ENCODE peak calls at places on chromosomes 11 and 22, in eight cellular contexts. J is NCI-H2081 treated with DMSO at 0.1 percent for 48 hours, V is RCC 7860, R is B cell, B is EH, O is T-helper 17 cell, H is GDM1, K is uterus. E is an unnamed sample.

GRCh38 chr11:65215441-65216076 is 33.8 kb downstream of the CAPN1 start:
- DNase-seq in O (no peak), J (no peak), R (no peak), K (no peak), B (no peak), H (no peak), V (no peak), E (no peak)

GRCh38 chr11:64759722-64760719 is at the start of gene PYGM:
- DNase-seq in B (no peak), R (no peak), O (no peak), K (peak), J (no peak), H (no peak), V (no peak), E (no peak)

GRCh38 chr11:35529971-35530495 is 4.6 kb upstream of the PAMR1 start:
- DNase-seq in K (peak), J (no peak), H (no peak), V (peak), O (no peak), B (peak), R (no peak), E (no peak)

GRCh38 chr11:46808804-46809431 is 37.2 kb downstream of the CKAP5 start:
- DNase-seq in J (no peak), B (peak), H (no peak), V (peak), R (no peak), O (no peak), K (no peak), E (no peak)

GRCh38 chr11:122213111-122213510 is 97.1 kb upstream of the BLID start:
- DNase-seq in H (no peak), K (no peak), R (no peak), B (no peak), V (no peak), J (no peak), O (no peak), E (no peak)

GRCh38 chr22:17481424-17481823 is 81.9 kb upstream of the SLC25A18 start:
- DNase-seq in H (no peak), V (no peak), J (no peak), K (no peak), B (no peak), R (no peak), O (no peak), E (no peak)

GRCh38 chr22:33853200-33854097 is 66.8 kb downstream of the LARGE1 start:
- DNase-seq in R (peak), V (peak), J (no peak), B (peak), K (peak), O (no peak), H (no peak), E (no peak)

GRCh38 chr11:130498181-130498580 is 49.7 kb downstream of the ADAMTS15 start:
- DNase-seq in B (no peak), V (no peak), K (no peak), R (no peak), O (no peak), H (no peak), J (no peak), E (no peak)

GRCh38 chr22:25942126-25942988 is 200.4 kb downstream of the MYO18B start:
- DNase-seq in O (no peak), V (no peak), R (no peak), H (no peak), K (no peak), J (no peak), B (no peak), E (no peak)

GRCh38 chr11:30196400-30197206 is 34.2 kb upstream of the FSHB start:
- DNase-seq in J (no peak), V (peak), R (peak), K (no peak), B (peak), O (peak), H (peak), E (no peak)

GRCh38 chr11:66328036-66328306 is 8.3 kb downstream of the RIN1 start:
- DNase-seq in K (no peak), B (peak), J (no peak), O (no peak), H (no peak), R (no peak), V (no peak), E (no peak)